ENCODE peak calls at places on chromosome 11, in seven cellular contexts. E is heart left ventricle, J is Caco-2, F is astrocyte, Z is stomach, I is psoas muscle, Y is HCT116. C is an unnamed sample. For H3K27me3, the result is how much of the 10 kb centered on the place peaks cover.

GRCh38 chr11:1548221-1549070 is 23.6 kb downstream of the DUSP8 start:
- DNase-seq in Z (peak), E (peak), I (peak), Y (peak), F (peak), J (peak), C (no peak)

GRCh38 chr11:35404397-35404775 is 15.0 kb downstream of the SLC1A2 start:
- DNase-seq in Z (peak), Y (no peak), E (no peak), F (no peak), J (peak), I (peak), C (no peak)

GRCh38 chr11:67364169-67364568 is 9.2 kb downstream of the CLCF1 start:
- DNase-seq in I (no peak), F (no peak), Y (no peak), Z (no peak), J (no peak), E (no peak), C (no peak)

GRCh38 chr11:134497586-134497985 is 85.5 kb upstream of the B3GAT1 start:
- DNase-seq in Y (no peak), Z (peak), F (no peak), E (no peak), I (no peak), J (no peak), C (no peak)

GRCh38 chr11:121655481-121656332 is 202.9 kb upstream of the SORL1-AS1 start:
- DNase-seq in I (peak), Z (peak), F (peak), Y (peak), E (peak), J (peak), C (peak)

GRCh38 chr11:130771708-130772107 is 144.6 kb downstream of the SNX19 start:
- DNase-seq in F (no peak), Y (no peak), I (no peak), E (no peak), Z (no peak), J (no peak), C (no peak)

GRCh38 chr11:46382644-46383403 is 1.4 kb downstream of the MDK start:
- DNase-seq in I (peak), E (no peak), F (no peak), Y (no peak), Z (no peak), J (peak), C (no peak)

GRCh38 chr11:129277216-129277838 is 85.2 kb upstream of the ARHGAP32 start:
- DNase-seq in F (no peak), Z (no peak), I (no peak), E (no peak), J (peak), Y (no peak), C (no peak)

GRCh38 chr11:1088927-1089737 is 14.5 kb downstream of the MUC2 start:
- DNase-seq in E (no peak), I (peak), J (no peak), Z (no peak), Y (no peak), F (no peak), C (no peak)

GRCh38 chr11:30818721-30819120 is 232.6 kb upstream of the MPPED2 start:
- DNase-seq in I (no peak), J (no peak), E (no peak), Y (no peak), Z (no peak), F (no peak), C (no peak)

GRCh38 chr11:2559527-2560311 is 114.9 kb downstream of the KCNQ1 start:
- DNase-seq in Z (no peak), F (no peak), I (peak), J (no peak), E (peak), Y (no peak), C (no peak)

GRCh38 chr11:104254347-104254746 is 90.4 kb upstream of the PDGFD start:
- DNase-seq in E (peak), Y (peak), Z (peak), I (no peak), J (peak), F (peak), C (no peak)

GRCh38 chr11:60777572-60777971 is 7.6 kb upstream of the MS4A10 start:
- DNase-seq in Y (no peak), J (no peak), E (peak), I (no peak), Z (no peak), F (peak), C (peak)

GRCh38 chr11:96275807-96276594 is 67.0 kb downstream of the MAML2 start:
- DNase-seq in Z (no peak), F (peak), I (no peak), E (no peak), Y (no peak), J (no peak), C (no peak)

GRCh38 chr11:116513894-116514293 is 258.9 kb downstream of the BUD13 start:
- DNase-seq in Z (no peak), Y (peak), J (peak), E (no peak), I (no peak), F (peak), C (no peak)

GRCh38 chr11:71339178-71339881 is 87.0 kb upstream of the SHANK2 start:
- DNase-seq in F (no peak), Z (peak), Y (no peak), I (peak), J (no peak), E (no peak), C (no peak)

GRCh38 chr11:67409781-67410368 is 5.6 kb upstream of the CARNS1 start:
- DNase-seq in J (peak), Z (peak), F (no peak), Y (peak), I (no peak), E (no peak), C (no peak)

GRCh38 chr11:5719703-5720495 is 16.3 kb upstream of the OR56B1 start:
- DNase-seq in F (no peak), Z (no peak), Y (no peak), J (no peak), E (no peak), I (no peak), C (no peak)

GRCh38 chr11:26931881-26932280 is 62.0 kb upstream of the FIBIN start:
- DNase-seq in J (no peak), E (no peak), Y (no peak), Z (no peak), I (no peak), F (no peak), C (no peak)

GRCh38 chr11:77510095-77510494 is 36.2 kb upstream of the PAK1 start:
- DNase-seq in I (no peak), F (no peak), E (no peak), Z (no peak), J (no peak), Y (no peak), C (no peak)

GRCh38 chr11:69773626-69774353 is 1.4 kb downstream of the FGF4 start:
- DNase-seq in I (no peak), E (no peak), Z (no peak), Y (no peak), F (no peak), J (no peak), C (no peak)

GRCh38 chr11:73875840-73876239 is 806 bp downstream of the COA4 start:
- DNase-seq in Z (no peak), E (no peak), J (peak), Y (no peak), I (no peak), F (no peak), C (no peak)

GRCh38 chr11:67274768-67275605 is 8.7 kb downstream of the GRK2 start:
- DNase-seq in Z (no peak), Y (no peak), J (no peak), I (peak), F (no peak), E (peak), C (no peak)

GRCh38 chr11:6307879-6308278 is 12.4 kb downstream of the CAVIN3 start:
- DNase-seq in F (peak), E (no peak), Y (no peak), J (no peak), I (no peak), Z (no peak), C (no peak)

GRCh38 chr11:9516113-9516512 is 55.3 kb downstream of the ZNF143 start:
- DNase-seq in Y (no peak), Z (no peak), J (peak), E (no peak), F (no peak), I (no peak), C (no peak)

GRCh38 chr11:86313793-86314192 is 11.8 kb downstream of the HIKESHI start:
- DNase-seq in Y (no peak), E (no peak), Z (no peak), F (no peak), I (no peak), J (no peak), C (no peak)

GRCh38 chr11:67649634-67650540 is 643 bp downstream of the ACY3 start:
- DNase-seq in Z (no peak), I (no peak), F (no peak), E (no peak), Y (no peak), J (no peak), C (no peak)

GRCh38 chr11:18046116-18046777 is at the start of gene TPH1:
- DNase-seq in Y (no peak), Z (peak), I (peak), J (peak), F (peak), E (peak), C (peak)

GRCh38 chr11:100730266-100730665 is 43.2 kb downstream of the ARHGAP42 start:
- DNase-seq in F (peak), Z (no peak), Y (no peak), I (no peak), E (no peak), J (no peak), C (no peak)

GRCh38 chr11:2097356-2097997 is 41.7 kb downstream of the IGF2 start:
- DNase-seq in I (peak), Z (peak), E (peak), J (no peak), Y (no peak), F (peak), C (peak)

GRCh38 chr11:41878158-41878557 is 418.7 kb upstream of the LRRC4C start:
- DNase-seq in J (no peak), F (peak), Y (no peak), Z (no peak), I (no peak), E (no peak), C (no peak)

GRCh38 chr11:59560702-59561469 is 49.5 kb downstream of the OR4D9 start:
- DNase-seq in Z (peak), Y (peak), I (peak), J (peak), E (peak), F (peak), C (no peak)

GRCh38 chr11:100827934-100828661 is 141.0 kb downstream of the ARHGAP42 start:
- DNase-seq in F (peak), J (peak), E (no peak), Z (no peak), Y (peak), I (no peak), C (peak)

GRCh38 chr11:57567512-57568329 is at the start of gene UBE2L6:
- DNase-seq in J (peak), Y (no peak), Z (peak), I (peak), E (peak), F (peak), C (no peak)

GRCh38 chr11:73415854-73416615 is 39.8 kb downstream of the RELT start:
- DNase-seq in F (peak), Z (no peak), I (no peak), Y (no peak), E (no peak), J (no peak), C (no peak)

GRCh38 chr11:28763876-28764275 is 655.7 kb downstream of the METTL15 start:
- DNase-seq in Y (no peak), Z (no peak), F (peak), E (no peak), I (no peak), J (no peak), C (no peak)

GRCh38 chr11:131441398-131441797 is 71.0 kb downstream of the NTM start:
- DNase-seq in Y (no peak), F (no peak), I (no peak), Z (no peak), E (no peak), J (no peak), C (no peak)

GRCh38 chr11:11966826-11967668 is 41.4 kb downstream of the DKK3 start:
- DNase-seq in J (peak), Y (peak), Z (peak), I (peak), F (no peak), E (peak), C (no peak)

GRCh38 chr11:126421243-126421642 is 65.8 kb downstream of the ST3GAL4 start:
- DNase-seq in F (no peak), I (peak), J (no peak), Z (no peak), Y (no peak), E (no peak), C (no peak)

GRCh38 chr11:126420730-126421083 is 65.2 kb downstream of the ST3GAL4 start:
- DNase-seq in F (no peak), J (no peak), I (no peak), Z (no peak), E (no peak), Y (no peak), C (no peak)

GRCh38 chr11:126423154-126423553 is 67.7 kb downstream of the ST3GAL4 start:
- DNase-seq in E (no peak), F (no peak), Z (no peak), Y (no peak), J (no peak), I (peak), C (no peak)

GRCh38 chr11:126423743-126424142 is 68.3 kb downstream of the ST3GAL4 start:
- DNase-seq in J (no peak), F (no peak), I (peak), Y (no peak), Z (no peak), E (no peak), C (no peak)

DNA sequence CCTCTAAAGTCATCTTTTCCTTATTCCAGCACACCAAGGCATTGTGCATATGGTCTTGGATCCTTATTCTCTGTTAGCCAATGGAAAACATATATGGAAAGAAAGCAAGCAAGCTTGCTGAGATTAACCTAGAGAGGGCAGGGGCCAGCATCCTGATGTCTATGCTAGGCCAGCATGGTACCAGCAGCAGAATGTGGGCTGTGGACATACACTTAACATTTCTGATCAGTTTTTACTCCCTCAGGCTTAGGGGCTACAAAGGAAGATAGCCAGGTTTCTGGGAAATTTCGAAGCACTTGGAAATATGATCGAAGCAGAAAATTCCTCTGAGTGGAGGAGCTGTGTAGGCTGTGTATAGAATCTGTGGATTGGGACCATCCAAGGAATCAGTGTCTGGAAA is 67.0 kb downstream of the ST3GAL4 start:
- DNase-seq in E (no peak), Z (no peak), J (no peak), I (no peak), Y (no peak), F (no peak), C (no peak)
- H3K27me3 ChIP-seq in E (under half), Z (under half), J (under half), I (under half), Y (under half), F (under half), C (under half)

GRCh38 chr11:15333407-15333806 is 218.7 kb downstream of the INSC start:
- DNase-seq in Z (no peak), I (no peak), Y (no peak), J (no peak), F (no peak), E (no peak), C (no peak)

GRCh38 chr11:15326535-15326934 is 211.8 kb downstream of the INSC start:
- DNase-seq in E (no peak), Z (no peak), F (no peak), Y (no peak), J (no peak), I (no peak), C (no peak)

DNA sequence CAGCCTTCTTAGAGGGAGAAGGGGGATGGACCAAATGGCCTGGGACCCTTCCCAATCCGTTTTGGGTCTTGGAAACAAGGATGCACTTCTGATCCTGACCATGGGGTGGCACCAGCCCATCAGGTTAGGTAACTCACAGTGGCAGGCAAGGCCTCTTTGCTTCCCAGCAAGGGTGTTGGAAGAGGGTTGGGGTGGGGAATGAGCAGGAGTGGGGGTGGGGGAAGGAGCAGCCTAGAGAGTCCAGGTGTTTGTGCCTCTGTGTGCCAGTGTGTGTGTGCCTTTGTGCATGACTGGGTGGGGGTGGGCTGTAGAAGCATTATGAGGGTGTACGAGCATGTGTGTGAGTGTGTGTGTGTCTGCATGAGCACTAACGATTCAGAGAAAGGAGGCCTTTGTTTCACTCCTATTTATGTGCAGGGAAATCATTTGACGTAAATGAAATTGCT is 213.1 kb downstream of the INSC start:
- DNase-seq in Y (peak), I (peak), J (peak), E (peak), F (peak), Z (peak), C (peak)
- TF ChIP-seq CTCF in Y (peak), I (peak), J (peak), E (peak), F (peak), Z (no peak), C (peak)

GRCh38 chr11:76314741-76315090 is 66.2 kb downstream of the THAP12 start:
- DNase-seq in J (no peak), F (peak), Y (no peak), Z (no peak), I (no peak), E (no peak), C (peak)
- H3K4me3 ChIP-seq in J (no peak), F (no peak), Y (no peak), Z (no peak), I (no peak), E (no peak), C (no peak)

GRCh38 chr11:117520966-117521365 is 193.3 kb downstream of the CEP164 start:
- DNase-seq in Y (no peak), J (no peak), F (no peak), E (no peak), Z (no peak), I (no peak), C (no peak)

GRCh38 chr11:117524784-117525183 is 197.1 kb downstream of the CEP164 start:
- DNase-seq in J (no peak), Y (no peak), F (no peak), I (no peak), Z (no peak), E (no peak), C (no peak)

GRCh38 chr11:117525866-117526265 is 198.2 kb downstream of the CEP164 start:
- DNase-seq in I (no peak), F (no peak), J (no peak), E (no peak), Z (no peak), Y (no peak), C (no peak)

GRCh38 chr11:117521974-117522373 is 194.3 kb downstream of the CEP164 start:
- DNase-seq in I (no peak), E (no peak), Z (no peak), Y (no peak), J (no peak), F (no peak), C (no peak)

GRCh38 chr11:117523680-117524079 is 196.0 kb downstream of the CEP164 start:
- DNase-seq in Y (no peak), J (no peak), I (no peak), F (peak), E (no peak), Z (no peak), C (no peak)
- H3K27me3 ChIP-seq in Y (under half), J (under half), I (under half), F (under half), E (under half), Z (under half), C (under half)

DNA sequence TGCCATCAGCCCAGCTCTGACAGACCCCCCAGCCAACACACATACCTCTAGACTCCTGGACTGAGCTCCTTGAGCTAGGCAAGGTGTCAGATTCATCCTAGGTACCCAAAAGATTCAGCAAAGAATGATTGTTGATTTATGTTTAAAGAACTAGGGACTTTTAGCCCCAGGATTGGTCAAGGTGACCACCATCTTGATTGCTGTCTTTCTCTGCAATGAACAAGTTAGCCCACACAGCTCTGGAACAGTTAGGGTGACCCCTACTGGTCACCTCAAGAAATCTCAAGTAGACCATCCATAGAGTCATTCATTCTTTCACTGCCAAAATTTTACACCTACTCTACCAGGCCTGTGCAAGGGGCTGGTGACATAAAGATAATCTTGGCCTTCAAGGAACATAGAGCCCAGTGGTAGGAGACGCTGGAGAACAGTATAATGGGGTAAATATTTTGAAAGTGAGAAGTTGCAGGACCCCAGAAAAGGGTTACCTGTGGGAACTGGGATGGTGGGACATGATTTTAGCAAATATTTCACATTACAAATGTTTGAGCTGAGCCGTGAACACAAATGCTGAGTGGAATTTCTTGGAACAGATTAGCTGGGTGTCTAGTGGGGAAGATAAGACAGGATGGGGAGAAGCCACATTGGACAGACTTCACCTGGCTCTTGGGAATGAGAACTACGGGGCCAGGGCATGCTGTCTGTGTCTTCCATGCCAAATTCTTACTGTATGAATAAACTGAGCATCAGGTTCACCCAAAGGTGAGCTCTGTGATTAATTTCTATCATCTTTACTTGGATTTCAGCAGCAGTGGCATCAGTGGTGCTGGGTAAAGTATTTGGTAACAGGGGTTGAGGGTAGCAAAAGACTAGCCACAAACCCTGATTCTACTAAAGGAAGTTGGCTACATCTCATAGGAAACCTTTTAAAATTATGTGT is 39.1 kb downstream of the IRAG1 start:
- DNase-seq in E (no peak), I (no peak), Y (peak), F (peak), J (no peak), Z (no peak), C (no peak)
- TF ChIP-seq CTCF in E (peak), I (peak), Y (peak), F (peak), J (peak), Z (no peak), C (peak)

GRCh38 chr11:66247801-66248200 is 20.6 kb upstream of the RAB1B start:
- DNase-seq in Z (no peak), Y (no peak), F (no peak), E (no peak), I (no peak), J (no peak), C (no peak)
- H3K4me3 ChIP-seq in Z (no peak), Y (no peak), F (no peak), E (no peak), I (no peak), J (no peak), C (no peak)

C was measured in kidney epithelial cell.